ENCODE peak calls at places on chromosome 12, in eight cellular contexts. I is left ventricle myocardium inferior, M is pancreas, C is lower lobe of right lung, B is testis, S is NCI-H1105 treated with DMSO at 0.1 percent for 48 hours, H is iPS-NIHi11, K is neural progenitor cell. N is an unnamed sample.

GRCh38 chr12:32390572-32391219 is 8.7 kb upstream of the FGD4 start:
- DNase-seq in I (peak; percentile 25), M (peak; percentile 39), C (peak; percentile 81), B (peak; percentile 93), S (no peak), H (no peak), K (no peak), N (no peak)

GRCh38 chr12:125406131-125406530 is 340.9 kb downstream of the AACS start:
- DNase-seq in I (no peak), M (no peak), C (no peak), B (no peak), S (no peak), H (no peak), K (no peak), N (no peak)

GRCh38 chr12:3304436-3305135 is 186.4 kb upstream of the PRMT8 start:
- DNase-seq in I (no peak), M (no peak), C (no peak), B (no peak), S (no peak), H (peak; percentile 61), K (no peak), N (no peak)

GRCh38 chr12:64678248-64678647 is 68.0 kb downstream of the RASSF3 start:
- DNase-seq in I (no peak), M (no peak), C (no peak), B (no peak), S (no peak), H (no peak), K (no peak), N (no peak)

GRCh38 chr12:130177615-130178014 is 15.4 kb downstream of the FZD10 start:
- DNase-seq in I (no peak), M (no peak), C (no peak), B (no peak), S (no peak), H (no peak), K (no peak), N (no peak)

GRCh38 chr12:131910302-131911110 is 16.1 kb downstream of the ULK1 start:
- DNase-seq in I (no peak), M (no peak), C (no peak), B (no peak), S (no peak), H (peak; percentile 15), K (no peak), N (no peak)

GRCh38 chr12:546920-547845 is 87.4 kb downstream of the B4GALNT3 start:
- DNase-seq in I (peak; percentile 62), M (no peak), C (peak; percentile 77), B (peak; percentile 59), S (peak; percentile 40), H (peak; percentile 94), K (peak; percentile 82), N (peak; percentile 74)

GRCh38 chr12:85784096-85784720 is 52.0 kb downstream of the RASSF9 start:
- DNase-seq in I (no peak), M (no peak), C (no peak), B (no peak), S (peak; percentile 40), H (no peak), K (no peak), N (no peak)

GRCh38 chr12:102957339-102958050 is at the start of gene ASCL1:
- DNase-seq in I (no peak), M (no peak), C (no peak), B (peak; percentile 32), S (peak; percentile 98), H (peak; percentile 57), K (peak; percentile 71), N (no peak)

GRCh38 chr12:131831021-131831571 is 2.9 kb downstream of the MMP17 start:
- DNase-seq in I (no peak), M (no peak), C (no peak), B (no peak), S (peak; percentile 66), H (no peak), K (no peak), N (no peak)

GRCh38 chr12:65470261-65470660 is 191.8 kb downstream of the MSRB3 start:
- DNase-seq in I (no peak), M (no peak), C (no peak), B (no peak), S (no peak), H (no peak), K (no peak), N (no peak)

GRCh38 chr12:124381454-124382207 is 86.7 kb downstream of the RFLNA start:
- DNase-seq in I (peak; percentile 96), M (peak; percentile 89), C (peak; percentile 96), B (peak; percentile 89), S (no peak), H (no peak), K (no peak), N (peak; percentile 93)

GRCh38 chr12:130166306-130166705 is 4.0 kb downstream of the FZD10 start:
- DNase-seq in I (no peak), M (no peak), C (no peak), B (no peak), S (no peak), H (no peak), K (no peak), N (no peak)

GRCh38 chr12:126772171-126772864 is 1494.7 kb upstream of the TMEM132C start:
- DNase-seq in I (no peak), M (peak; percentile 22), C (no peak), B (no peak), S (peak; percentile 31), H (no peak), K (no peak), N (no peak)

GRCh38 chr12:49031573-49032161 is 13.1 kb upstream of the PRKAG1 start:
- DNase-seq in I (no peak), M (no peak), C (no peak), B (no peak), S (no peak), H (no peak), K (no peak), N (no peak)

GRCh38 chr12:120214626-120215356 is 13.9 kb upstream of the RPLP0 start:
- DNase-seq in I (no peak), M (no peak), C (no peak), B (no peak), S (no peak), H (no peak), K (no peak), N (no peak)

GRCh38 chr12:118312578-118312977 is 60.1 kb downstream of the TAOK3 start:
- DNase-seq in I (no peak), M (no peak), C (no peak), B (no peak), S (no peak), H (no peak), K (no peak), N (no peak)

GRCh38 chr12:108582981-108583770 is 14.7 kb downstream of the TMEM119 start:
- DNase-seq in I (no peak), M (no peak), C (no peak), B (no peak), S (no peak), H (no peak), K (no peak), N (no peak)

GRCh38 chr12:21962236-21962635 is 21.0 kb upstream of the ABCC9 start:
- DNase-seq in I (no peak), M (no peak), C (no peak), B (no peak), S (no peak), H (no peak), K (no peak), N (no peak)

GRCh38 chr12:110670161-110670701 is 18.7 kb downstream of the HVCN1 start:
- DNase-seq in I (no peak), M (no peak), C (no peak), B (no peak), S (no peak), H (no peak), K (no peak), N (no peak)

GRCh38 chr12:55724226-55724939 is 4.2 kb downstream of the RDH5 start:
- DNase-seq in I (peak; percentile 74), M (no peak), C (peak; percentile 77), B (peak; percentile 85), S (no peak), H (no peak), K (peak; percentile 71), N (peak; percentile 89)

N was measured in mucosa of descending colon.